ENCODE peak calls at places on chromosomes 5 and 9, in seven cellular contexts. N is caudate nucleus; F is GM12864; H is stimulated activated naive CD4-positive, alpha-beta T cell treated with Interleukin-2 at 50 U/mL for 16 hours; E is hypothalamus; T is GDM1; O is natural killer cell. Q is an unnamed sample.

GRCh38 chr5:139488269-139488668 is 5.7 kb upstream of the STING1 start:
- DNase-seq in F (no peak), O (no peak), N (no peak), H (no peak), T (peak; percentile 19), E (peak; percentile 28), Q (no peak)

GRCh38 chr9:123544007-123544827 is 188.2 kb downstream of the CRB2 start:
- DNase-seq in F (no peak), O (no peak), T (peak; percentile 3), N (no peak), E (peak; percentile 12), H (no peak), Q (no peak)

GRCh38 chr9:136538599-136539426 is 7.0 kb downstream of the NOTCH1 start:
- DNase-seq in F (no peak), T (no peak), E (no peak), H (peak; percentile 71), N (no peak), O (no peak), Q (no peak)

GRCh38 chr5:91042856-91043255 is 340.3 kb downstream of the ARRDC3 start:
- DNase-seq in T (no peak), H (no peak), O (no peak), F (no peak), E (no peak), N (no peak), Q (no peak)

GRCh38 chr5:56060276-56061110 is 65.7 kb upstream of the IL6ST start:
- DNase-seq in N (no peak), O (no peak), E (no peak), H (peak; percentile 19), T (no peak), F (no peak), Q (no peak)

GRCh38 chr9:13145340-13145739 is 134.2 kb downstream of the MPDZ start:
- DNase-seq in O (no peak), N (no peak), T (no peak), F (no peak), E (no peak), H (no peak), Q (no peak)

GRCh38 chr9:128724744-128725211 is 851 bp upstream of the ZDHHC12 start:
- DNase-seq in T (peak; percentile 30), E (peak; percentile 31), H (peak; percentile 38), F (peak; percentile 40), O (no peak), N (peak; percentile 87), Q (peak; percentile 73)

GRCh38 chr9:71671289-71671688 is 97.0 kb downstream of the CEMIP2 start:
- DNase-seq in N (no peak), O (no peak), E (no peak), F (no peak), T (no peak), H (no peak), Q (no peak)

GRCh38 chr9:130989891-130990290 is 19.1 kb upstream of the LAMC3 start:
- DNase-seq in F (no peak), O (no peak), N (no peak), H (no peak), E (no peak), T (no peak), Q (no peak)

GRCh38 chr9:129333613-129333960 is 155.5 kb upstream of the IER5L start:
- DNase-seq in E (no peak), N (no peak), O (no peak), F (no peak), H (no peak), T (no peak), Q (no peak)

GRCh38 chr9:131704195-131704983 is 35.5 kb downstream of the RAPGEF1 start:
- DNase-seq in H (no peak), O (no peak), E (no peak), F (no peak), T (no peak), N (peak; percentile 27), Q (no peak)

GRCh38 chr9:128409998-128410397 is 10.7 kb upstream of the CERCAM start:
- DNase-seq in N (no peak), O (no peak), F (no peak), H (no peak), T (no peak), E (peak; percentile 44), Q (no peak)

GRCh38 chr5:1021136-1021968 is 12.8 kb downstream of the NKD2 start:
- DNase-seq in E (no peak), O (no peak), H (no peak), F (no peak), T (no peak), N (no peak), Q (no peak)

GRCh38 chr9:32986971-32987370 is 14.5 kb downstream of the APTX start:
- DNase-seq in F (no peak), E (no peak), T (no peak), H (no peak), O (no peak), N (no peak), Q (no peak)

GRCh38 chr9:121233906-121234901 is 32.5 kb upstream of the RAB14 start:
- DNase-seq in T (no peak), O (no peak), F (no peak), E (no peak), N (no peak), H (no peak), Q (no peak)

GRCh38 chr9:76704601-76705204 is 59.5 kb upstream of the PCA3 start:
- DNase-seq in H (no peak), T (peak; percentile 65), F (peak; percentile 40), O (no peak), N (no peak), E (no peak), Q (no peak)

GRCh38 chr5:142322747-142323479 is 1.9 kb downstream of the SPRY4 start:
- DNase-seq in T (no peak), H (no peak), F (no peak), O (no peak), N (no peak), E (no peak), Q (no peak)

GRCh38 chr9:134296301-134297081 is 29.8 kb upstream of the RXRA start:
- DNase-seq in H (no peak), O (no peak), T (no peak), E (no peak), N (no peak), F (no peak), Q (peak; percentile 23)

GRCh38 chr5:60183881-60184280 is 290.4 kb upstream of the PDE4D start:
- DNase-seq in N (no peak), F (no peak), H (no peak), E (no peak), T (no peak), O (no peak), Q (no peak)

GRCh38 chr9:132672413-132672690 is 2.1 kb downstream of the GTF3C4 start:
- DNase-seq in O (no peak), N (no peak), E (no peak), T (no peak), H (no peak), F (no peak), Q (no peak)

GRCh38 chr5:39783756-39784421 is 359.1 kb upstream of the DAB2 start:
- DNase-seq in N (no peak), E (no peak), F (no peak), O (no peak), H (no peak), T (no peak), Q (no peak)

GRCh38 chr5:74596930-74597329 is 43.6 kb downstream of the ENC1 start:
- DNase-seq in T (no peak), E (no peak), F (no peak), N (no peak), O (no peak), H (no peak), Q (no peak)

GRCh38 chr5:133154274-133155088 is 102.7 kb downstream of the HSPA4 start:
- DNase-seq in E (no peak), O (no peak), T (no peak), N (no peak), F (no peak), H (no peak), Q (no peak)

GRCh38 chr5:155293605-155294178 is 280.1 kb downstream of the KIF4B start:
- DNase-seq in T (no peak), E (no peak), F (no peak), O (no peak), N (no peak), H (no peak), Q (no peak)

GRCh38 chr5:61347088-61347487 is 15.0 kb downstream of the ZSWIM6 start:
- DNase-seq in O (no peak), E (no peak), F (no peak), T (no peak), N (no peak), H (no peak), Q (no peak)

GRCh38 chr5:149039501-149039900 is 23.4 kb downstream of the SH3TC2 start:
- DNase-seq in O (no peak), T (no peak), H (no peak), E (no peak), N (no peak), F (no peak), Q (no peak)

GRCh38 chr9:37425298-37425752 is 2.8 kb downstream of the GRHPR start:
- DNase-seq in E (no peak), O (no peak), N (no peak), T (no peak), F (no peak), H (no peak), Q (no peak)

GRCh38 chr9:97802276-97802675 is 50.8 kb upstream of the FOXE1 start:
- DNase-seq in T (no peak), E (no peak), F (no peak), N (no peak), H (no peak), O (no peak), Q (no peak)

GRCh38 chr5:52875827-52876226 is 88.1 kb downstream of the ITGA1 start:
- DNase-seq in T (no peak), E (no peak), O (no peak), H (no peak), F (no peak), N (no peak), Q (no peak)

GRCh38 chr9:106708147-106708838 is 154.7 kb upstream of the ZNF462 start:
- DNase-seq in N (no peak), T (no peak), E (no peak), O (no peak), H (no peak), F (no peak), Q (no peak)